ENCODE peak calls at places on chromosome 4, in four cellular contexts. Z, D, L and U are unnamed samples.

GRCh38 chr4:120921456-120922389 is 803 bp downstream of the PRDM5 start:
- DNase-seq in Z (peak; percentile 86), D (peak; percentile 79), L (peak; percentile 69), U (peak; percentile 76)

GRCh38 chr4:187798385-187798784 is 197.2 kb upstream of the ZFP42 start:
- DNase-seq in Z (no peak), D (no peak), L (no peak), U (no peak)

GRCh38 chr4:8700576-8700975 is 108.0 kb downstream of the CPZ start:
- DNase-seq in Z (peak; percentile 74), D (no peak), L (no peak), U (no peak)

GRCh38 chr4:53273726-53274125 is 92.1 kb downstream of the SCFD2 start:
- DNase-seq in Z (no peak), D (no peak), L (no peak), U (no peak)

GRCh38 chr4:109665783-109666455 is 37.3 kb downstream of the CASP6 start:
- DNase-seq in Z (no peak), D (no peak), L (no peak), U (no peak)

GRCh38 chr4:41258783-41259182 is 2.1 kb downstream of the UCHL1 start:
- DNase-seq in Z (no peak), D (no peak), L (peak; percentile 69), U (peak; percentile 40)

GRCh38 chr4:105474110-105474518 is 252 bp upstream of the PPA2 start:
- DNase-seq in Z (peak; percentile 92), D (peak; percentile 89), L (no peak), U (no peak)

GRCh38 chr4:23476514-23477090 is 413.2 kb downstream of the PPARGC1A start:
- DNase-seq in Z (no peak), D (no peak), L (no peak), U (no peak)

GRCh38 chr4:186765673-186766546 is 42.3 kb upstream of the FAT1 start:
- DNase-seq in Z (no peak), D (no peak), L (peak; percentile 16), U (no peak)

GRCh38 chr4:100288811-100289529 is 98.7 kb upstream of the DDIT4L start:
- DNase-seq in Z (no peak), D (no peak), L (no peak), U (no peak)

GRCh38 chr4:145345401-145345800 is 136.3 kb upstream of the SMAD1 start:
- DNase-seq in Z (no peak), D (no peak), L (no peak), U (no peak)

GRCh38 chr4:128961405-128961804 is 131.9 kb downstream of the SCLT1 start:
- DNase-seq in Z (no peak), D (no peak), L (no peak), U (no peak)

GRCh38 chr4:91600301-91600700 is 703.5 kb upstream of the GRID2 start:
- DNase-seq in Z (no peak), D (no peak), L (no peak), U (no peak)

DNA sequence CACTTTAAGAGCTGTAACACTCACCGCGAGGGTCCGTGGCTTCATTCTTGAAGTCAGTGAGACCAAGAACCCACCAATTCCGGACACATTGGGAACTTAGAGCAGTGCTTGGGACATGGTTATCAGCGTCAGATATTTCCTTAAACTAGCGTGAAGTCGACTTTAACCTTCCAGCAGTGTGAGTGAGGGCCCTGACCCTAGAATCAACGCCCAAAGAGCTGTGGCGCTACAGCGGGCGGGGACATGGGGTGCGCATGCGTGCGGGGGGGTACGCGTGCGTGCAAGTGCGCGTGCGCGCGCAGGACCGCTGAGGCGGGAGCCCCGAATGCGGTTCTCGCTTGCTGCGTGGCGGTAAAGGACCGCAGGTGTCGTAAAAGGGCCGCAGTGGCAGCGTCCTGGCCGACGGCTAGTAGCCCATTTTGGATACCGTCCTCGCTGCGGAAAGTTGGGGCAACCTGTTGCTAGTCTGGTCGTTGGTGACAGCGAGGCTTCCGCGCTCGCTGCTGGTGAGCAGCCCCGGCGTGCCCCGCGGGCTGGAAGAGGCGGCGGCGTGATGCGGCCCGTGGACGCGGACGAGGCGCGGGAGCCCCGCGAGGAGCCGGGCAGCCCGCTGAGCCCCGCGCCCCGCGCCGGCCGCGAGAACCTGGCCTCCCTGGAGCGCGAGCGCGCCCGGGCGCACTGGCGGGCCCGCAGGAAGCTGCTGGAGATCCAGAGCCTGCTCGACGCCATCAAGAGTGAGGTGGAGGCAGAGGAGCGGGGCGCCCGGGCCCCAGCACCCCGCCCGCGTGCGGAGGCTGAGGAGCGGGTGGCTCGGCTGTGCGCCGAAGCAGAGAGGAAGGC is 19.8 kb upstream of the S100P start:
- DNase-seq in Z (peak; percentile 96), D (peak; percentile 94), L (peak; percentile 98), U (peak; percentile 97)
- H3K27ac ChIP-seq in Z (peak overlapping the region; percentile 90), D (peak overlapping the region; percentile 95), L (no peak overlapping the region), U (peak overlapping the region; percentile 90)

GRCh38 chr4:71187399-71188196 is 151.2 kb upstream of the SLC4A4 start:
- DNase-seq in Z (no peak), D (peak; percentile 23), L (peak; percentile 68), U (no peak)
- H3K27ac ChIP-seq in Z (no peak overlapping the region), D (peak overlapping the region; percentile 90), L (no peak overlapping the region), U (no peak overlapping the region)

DNA sequence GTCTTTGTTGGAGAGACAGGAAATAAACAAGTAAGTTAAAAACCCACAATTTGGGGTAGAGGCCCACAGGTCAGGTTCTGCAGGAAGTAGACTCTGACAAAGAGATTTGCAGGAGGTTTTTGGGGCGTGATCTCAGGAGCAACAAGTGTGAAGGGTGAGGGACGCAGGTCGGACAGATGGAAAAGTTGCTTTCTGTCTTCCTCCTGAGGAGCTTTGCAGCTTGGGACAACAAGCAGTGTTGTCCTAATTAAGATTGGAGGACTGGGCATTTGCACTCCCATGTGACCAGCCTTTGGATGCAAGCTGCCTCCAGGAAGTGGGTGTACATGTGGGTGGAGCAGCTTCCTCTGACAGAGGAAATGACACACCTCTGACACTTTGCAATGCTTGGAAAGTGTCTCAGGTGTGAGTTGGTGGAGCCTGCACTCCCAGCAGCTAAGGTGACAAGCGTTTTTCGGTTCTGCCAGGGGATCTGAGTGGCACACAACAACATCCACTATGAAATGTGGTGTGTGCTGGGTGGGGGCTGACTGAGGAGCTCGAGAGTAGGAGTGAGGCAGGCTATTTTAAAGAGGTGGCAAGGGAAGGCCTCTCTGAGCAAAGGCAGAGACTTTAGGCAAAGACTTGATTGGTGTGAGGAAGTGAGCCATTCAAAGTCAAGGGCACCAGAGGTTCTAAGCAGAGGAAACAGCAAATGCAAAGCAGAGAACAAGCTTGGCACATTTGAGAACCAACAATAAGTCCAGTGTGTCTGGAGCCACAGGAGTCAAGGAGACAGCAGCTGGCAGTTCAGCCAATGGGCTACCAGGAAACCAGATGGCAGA is 339.8 kb upstream of the GATB start:
- DNase-seq in Z (no peak), D (no peak), L (no peak), U (no peak)
- H3K27ac ChIP-seq in Z (no peak overlapping the region), D (peak overlapping the region; percentile 64), L (no peak overlapping the region), U (no peak overlapping the region)

GRCh38 chr4:147770831-147771230 is 38.9 kb downstream of the ARHGAP10 start:
- DNase-seq in Z (no peak), D (no peak), L (no peak), U (peak; percentile 56)

GRCh38 chr4:147772056-147772455 is 40.2 kb downstream of the ARHGAP10 start:
- DNase-seq in Z (no peak), D (no peak), L (no peak), U (no peak)

GRCh38 chr4:147773261-147774184 is 41.6 kb downstream of the ARHGAP10 start:
- DNase-seq in Z (no peak), D (no peak), L (no peak), U (no peak)

GRCh38 chr4:147769386-147769785 is 37.5 kb downstream of the ARHGAP10 start:
- DNase-seq in Z (no peak), D (no peak), L (no peak), U (no peak)

DNA sequence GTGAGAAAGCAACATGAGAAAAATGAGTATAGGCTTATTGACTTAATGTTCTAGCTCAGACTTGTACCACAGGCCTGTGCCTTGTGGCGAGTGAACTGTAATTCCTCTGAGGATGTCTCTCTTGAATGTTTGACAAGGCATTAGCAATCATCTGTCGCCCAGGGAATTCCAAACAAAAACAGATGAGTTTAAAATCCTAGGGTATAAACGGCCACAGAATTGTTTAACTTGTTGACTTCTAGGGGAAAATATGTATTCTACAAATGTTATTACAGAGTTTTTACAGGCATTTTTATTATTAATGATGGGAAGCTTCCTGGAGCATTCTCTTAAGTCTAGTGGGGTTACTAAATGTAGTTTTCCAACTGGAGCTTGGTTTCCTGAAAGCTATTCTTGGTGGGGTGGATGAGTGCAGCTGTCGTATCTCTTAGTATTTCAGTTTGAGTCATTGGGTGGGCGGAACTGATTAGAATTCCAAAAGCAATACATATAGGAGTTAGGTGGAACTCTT is 40.6 kb downstream of the ARHGAP10 start:
- DNase-seq in Z (no peak), D (no peak), L (no peak), U (peak; percentile 42)
- H3K27ac ChIP-seq in Z (peak overlapping the region; percentile 52), D (peak overlapping the region; percentile 84), L (no peak overlapping the region), U (peak overlapping the region; percentile 47)

GRCh38 chr4:82394896-82395295 is 21.1 kb upstream of the HNRNPD start:
- DNase-seq in Z (no peak), D (no peak), L (no peak), U (no peak)
- H3K27ac ChIP-seq in Z (no peak overlapping the region), D (no peak overlapping the region), L (no peak overlapping the region), U (no peak overlapping the region)

GRCh38 chr4:26441771-26442170 is 48.5 kb downstream of the CCKAR start:
- DNase-seq in Z (no peak), D (no peak), L (no peak), U (no peak)

GRCh38 chr4:26441110-26441509 is 49.2 kb downstream of the CCKAR start:
- DNase-seq in Z (no peak), D (no peak), L (no peak), U (no peak)
- H3K27ac ChIP-seq in Z (no peak overlapping the region), D (no peak overlapping the region), L (no peak overlapping the region), U (no peak overlapping the region)

GRCh38 chr4:6969826-6970800 is 60.5 kb downstream of the TBC1D14 start:
- DNase-seq in Z (peak; percentile 59), D (no peak), L (no peak), U (peak; percentile 46)

GRCh38 chr4:6972375-6972650 is 62.7 kb downstream of the TBC1D14 start:
- DNase-seq in Z (no peak), D (no peak), L (no peak), U (no peak)

GRCh38 chr4:6971536-6972374 is 62.1 kb downstream of the TBC1D14 start:
- DNase-seq in Z (peak; percentile 34), D (peak; percentile 44), L (no peak), U (no peak)

GRCh38 chr4:6974138-6974848 is 64.7 kb downstream of the TBC1D14 start:
- DNase-seq in Z (peak; percentile 83), D (peak; percentile 79), L (peak; percentile 86), U (peak; percentile 89)

DNA sequence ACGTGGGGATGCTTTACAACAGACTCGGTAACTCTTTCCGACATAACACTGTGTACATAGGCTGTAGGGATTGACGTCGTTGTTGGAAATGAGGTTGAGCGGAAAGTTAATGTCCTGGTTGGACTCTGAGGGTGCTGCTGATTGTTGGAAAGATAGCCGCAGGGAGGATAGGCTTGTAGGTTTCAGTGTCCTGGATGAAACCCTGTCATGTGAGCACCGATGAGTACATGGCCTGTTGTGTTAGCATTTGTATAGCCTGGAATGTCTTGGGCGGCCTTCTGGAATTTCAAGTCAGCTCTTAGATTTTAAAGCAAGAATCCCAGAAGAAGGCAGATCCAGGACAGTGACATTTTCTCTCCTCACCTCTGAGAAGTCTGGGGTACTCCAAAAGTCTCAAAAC is 63.3 kb downstream of the TBC1D14 start:
- DNase-seq in Z (no peak), D (no peak), L (peak; percentile 59), U (no peak)
- H3K27ac ChIP-seq in Z (no peak overlapping the region), D (no peak overlapping the region), L (no peak overlapping the region), U (no peak overlapping the region)

GRCh38 chr4:87502580-87503238 is 26.5 kb downstream of the SPARCL1 start:
- DNase-seq in Z (no peak), D (no peak), L (no peak), U (no peak)
- H3K27ac ChIP-seq in Z (no peak overlapping the region), D (peak overlapping the region; percentile 69), L (no peak overlapping the region), U (no peak overlapping the region)